ENCODE peak calls at places on chromosome 16, in ten cellular contexts. U is A549, I is cardiac muscle cell, Y is foreskin fibroblast, D is fibroblast of lung, V is bronchial epithelial cell, N is psoas muscle, G is GM12865, T is esophagus muscularis mucosa, E is AG10803. A is an unnamed sample.

GRCh38 chr16:57637424-57637823 is 9.0 kb downstream of the ADGRG1 start:
- DNase-seq in U (no peak), V (no peak), I (no peak), D (no peak), G (no peak), T (no peak), Y (no peak), N (peak), E (no peak), A (no peak)

GRCh38 chr16:58218786-58219185 is 20.9 kb upstream of the CSNK2A2 start:
- DNase-seq in I (no peak), U (no peak), T (no peak), D (no peak), E (no peak), Y (no peak), V (no peak), G (no peak), N (no peak), A (no peak)

GRCh38 chr16:49563666-49564065 is 190.1 kb downstream of the C16orf78 start:
- DNase-seq in V (no peak), G (no peak), T (no peak), D (peak), Y (peak), U (no peak), I (no peak), E (peak), N (no peak), A (no peak)

GRCh38 chr16:53859995-53860540 is 156.1 kb downstream of the FTO start:
- DNase-seq in I (no peak), T (no peak), Y (no peak), D (no peak), V (no peak), U (no peak), G (no peak), E (no peak), N (no peak), A (no peak)

GRCh38 chr16:55261301-55261700 is 62.7 kb upstream of the IRX6 start:
- DNase-seq in N (no peak), V (no peak), U (no peak), T (no peak), E (no peak), Y (no peak), G (no peak), I (no peak), D (no peak), A (no peak)

GRCh38 chr16:69474447-69474846 is 50.0 kb downstream of the CYB5B start:
- DNase-seq in Y (no peak), G (no peak), T (no peak), E (no peak), I (no peak), D (no peak), U (no peak), V (no peak), N (no peak), A (no peak)

GRCh38 chr16:27551046-27551445 is 1.1 kb downstream of the KATNIP start:
- DNase-seq in D (peak), T (no peak), N (no peak), V (no peak), Y (no peak), E (peak), G (no peak), I (no peak), U (no peak), A (no peak)

GRCh38 chr16:54284931-54285413 is 1.6 kb downstream of the IRX3 start:
- DNase-seq in Y (peak), I (peak), N (no peak), D (peak), T (no peak), V (no peak), E (peak), U (no peak), G (no peak), A (no peak)

GRCh38 chr16:54912720-54913119 is 17.9 kb upstream of the IRX5 start:
- DNase-seq in U (no peak), N (no peak), D (no peak), I (no peak), Y (no peak), E (no peak), T (no peak), V (no peak), G (no peak), A (no peak)

GRCh38 chr16:15418206-15418605 is 16.2 kb upstream of the BMERB1 start:
- DNase-seq in I (no peak), V (no peak), Y (peak), U (no peak), N (no peak), E (no peak), T (no peak), D (peak), G (no peak), A (no peak)

GRCh38 chr16:66521951-66522771 is 27.8 kb downstream of the TK2 start:
- DNase-seq in E (peak), G (peak), Y (peak), T (no peak), U (no peak), V (peak), N (no peak), I (no peak), D (peak), A (no peak)

GRCh38 chr16:50079741-50080140 is 14.0 kb downstream of the HEATR3 start:
- DNase-seq in U (no peak), E (no peak), T (no peak), I (no peak), V (peak), D (peak), Y (no peak), G (no peak), N (no peak), A (no peak)

GRCh38 chr16:67399218-67399733 is 6.0 kb upstream of the TPPP3 start:
- DNase-seq in G (peak), I (peak), E (no peak), D (peak), N (peak), V (no peak), Y (peak), T (no peak), U (peak), A (no peak)

GRCh38 chr16:57379579-57379978 is 7.3 kb downstream of the CX3CL1 start:
- DNase-seq in G (no peak), N (no peak), Y (no peak), V (no peak), E (no peak), U (no peak), I (no peak), D (no peak), T (no peak), A (no peak)

GRCh38 chr16:15576960-15577958 is 65.7 kb downstream of the MARF1 start:
- DNase-seq in E (no peak), Y (no peak), I (no peak), U (no peak), G (no peak), D (no peak), T (no peak), N (no peak), V (no peak), A (no peak)

GRCh38 chr16:17420821-17421220 is 49.9 kb downstream of the XYLT1 start:
- DNase-seq in I (no peak), T (no peak), V (no peak), N (no peak), G (no peak), E (peak), Y (peak), U (no peak), D (peak), A (no peak)

GRCh38 chr16:68893710-68894705 is 50.7 kb downstream of the TANGO6 start:
- DNase-seq in Y (peak), D (peak), G (peak), N (no peak), I (peak), V (peak), U (no peak), T (no peak), E (peak), A (no peak)

GRCh38 chr16:68022278-68022727 is 729 bp downstream of the DDX28 start:
- DNase-seq in V (no peak), E (no peak), G (no peak), I (no peak), T (no peak), D (no peak), Y (peak), N (peak), U (no peak), A (no peak)

GRCh38 chr16:78297066-78297666 is 197.7 kb downstream of the WWOX start:
- DNase-seq in T (no peak), I (no peak), N (no peak), E (no peak), D (peak), V (no peak), Y (no peak), G (no peak), U (no peak), A (no peak)

GRCh38 chr16:1048442-1049112 is 24.0 kb upstream of the SSTR5 start:
- DNase-seq in Y (peak), U (peak), T (no peak), G (no peak), D (peak), N (peak), V (no peak), E (peak), I (peak), A (no peak)

GRCh38 chr16:89367538-89368059 is 122.8 kb downstream of the ANKRD11 start:
- DNase-seq in Y (no peak), E (no peak), N (no peak), T (no peak), U (no peak), G (no peak), V (no peak), D (no peak), I (no peak), A (no peak)

GRCh38 chr16:66740010-66740409 is 11.4 kb downstream of the DYNC1LI2 start:
- DNase-seq in U (peak), D (no peak), V (no peak), N (no peak), I (peak), E (no peak), Y (peak), G (peak), T (no peak), A (no peak)

GRCh38 chr16:69182730-69183416 is 4.1 kb upstream of the SNTB2 start:
- DNase-seq in Y (peak), V (peak), T (no peak), E (no peak), N (peak), U (no peak), D (no peak), I (no peak), G (no peak), A (no peak)

DNA sequence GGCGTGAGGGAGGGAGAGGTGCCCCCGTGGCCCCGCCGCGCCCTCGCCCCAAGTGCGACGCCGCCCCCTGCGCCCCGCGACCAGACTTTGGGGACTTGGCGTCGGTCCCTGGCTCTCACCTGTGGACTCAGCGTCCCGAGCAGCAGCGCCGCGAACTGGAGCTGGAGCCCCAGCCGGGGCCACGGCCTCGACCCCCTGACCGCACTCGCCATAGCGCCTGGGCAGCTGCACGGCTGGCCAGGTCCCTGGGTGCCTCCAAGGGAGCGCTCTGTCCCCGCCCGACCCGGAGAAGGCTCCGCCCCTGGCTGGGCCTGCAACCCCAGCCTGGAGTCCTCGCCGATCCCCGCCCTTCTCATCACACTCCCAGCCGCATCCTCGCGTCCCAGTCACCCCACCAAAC is at the start of gene ERN2:
- DNase-seq in N (no peak), E (no peak), Y (no peak), T (no peak), I (no peak), V (no peak), D (no peak), G (no peak), U (no peak), A (no peak)
- H3K4me3 ChIP-seq in N (no peak), E (no peak), Y (no peak), T (no peak), I (no peak), V (no peak), D (no peak), G (no peak), U (no peak), A (no peak)

DNA sequence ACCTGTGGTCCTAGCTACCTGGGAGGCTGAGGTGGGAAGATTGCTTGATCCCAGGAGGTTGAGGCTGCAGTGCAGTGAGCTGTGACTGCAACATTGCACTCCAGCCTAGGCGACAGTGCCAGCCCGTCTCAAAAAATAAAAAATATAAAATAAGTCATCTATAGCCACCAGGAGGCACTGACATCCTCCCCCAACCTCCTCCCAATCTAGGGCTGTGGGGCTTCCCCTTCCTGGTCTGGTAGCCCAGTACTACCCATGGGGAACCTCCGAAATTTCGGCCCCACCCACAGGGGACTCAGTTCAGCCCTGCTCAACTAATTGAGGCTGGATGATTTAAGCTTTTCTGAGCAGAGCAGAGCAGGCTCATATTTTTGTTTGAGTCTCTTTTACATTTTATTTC is 3.2 kb downstream of the ZSCAN10 start:
- DNase-seq in E (no peak), D (no peak), G (peak), I (no peak), U (peak), T (no peak), V (no peak), N (peak), Y (no peak), A (no peak)
- TF ChIP-seq CTCF in E (peak), D (peak), G (peak), I (peak), U (peak), T (no peak), V (peak), N (peak), Y (peak), A (no peak)

GRCh38 chr16:70526403-70526802 is 2.8 kb downstream of the SF3B3 start:
- DNase-seq in E (no peak), D (no peak), T (no peak), Y (peak), N (no peak), U (no peak), V (no peak), G (no peak), I (no peak), A (no peak)
- H3K4me3 ChIP-seq in E (no peak), D (peak), T (no peak), Y (peak), N (peak), U (no peak), V (no peak), G (peak), I (no peak), A (peak)

DNA sequence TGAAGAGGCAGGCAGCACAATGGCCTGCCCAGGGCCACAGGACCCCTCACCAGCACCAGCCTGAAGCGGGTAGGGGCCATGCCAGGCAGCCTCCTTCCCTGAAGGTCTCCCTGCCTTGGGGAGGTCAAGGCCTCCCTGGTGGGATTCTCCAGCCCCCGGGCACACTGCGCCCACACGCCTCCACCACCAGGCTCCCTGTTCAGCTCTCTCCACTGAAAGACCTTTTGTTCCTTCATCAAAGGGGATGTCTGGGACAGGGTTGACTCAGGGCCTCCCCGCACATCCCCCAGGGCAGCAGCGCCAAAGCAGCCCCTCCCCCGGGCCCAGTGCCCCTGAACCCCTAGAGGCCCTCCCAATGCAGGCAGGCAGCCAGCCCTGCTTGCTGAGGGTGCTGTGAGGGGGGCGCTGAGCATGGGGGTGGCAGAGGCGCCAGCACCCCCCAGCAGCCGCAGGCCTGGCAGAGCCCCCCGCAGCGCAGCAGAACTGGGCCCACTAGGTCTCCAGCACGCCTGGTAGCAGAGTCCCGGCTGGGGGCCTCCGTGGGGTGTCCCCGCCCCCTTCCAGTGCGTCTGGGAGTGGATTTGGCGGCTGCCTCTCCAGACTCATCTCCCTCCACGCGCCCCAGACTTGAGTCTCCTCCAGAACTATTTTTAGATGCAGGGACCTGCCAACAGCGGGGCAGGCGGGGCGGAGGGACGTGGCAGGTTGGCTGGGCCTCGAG is 13.1 kb downstream of the BCAR1 start:
- DNase-seq in T (peak), I (peak), G (no peak), E (peak), D (peak), U (no peak), V (no peak), N (peak), Y (peak), A (no peak)
- TF ChIP-seq CTCF in T (no peak), I (no peak), G (no peak), E (no peak), D (no peak), U (no peak), V (no peak), N (no peak), Y (no peak), A (no peak)

GRCh38 chr16:75537795-75538194 is 1.9 kb upstream of the CHST5 start:
- DNase-seq in D (no peak), V (no peak), Y (no peak), N (no peak), G (no peak), U (no peak), E (no peak), I (no peak), T (no peak), A (no peak)

GRCh38 chr16:75532791-75533190 is 3.1 kb downstream of the CHST5 start:
- DNase-seq in N (no peak), E (no peak), G (no peak), Y (no peak), D (no peak), V (no peak), I (no peak), T (no peak), U (no peak), A (no peak)

GRCh38 chr16:75534560-75535205 is 1.2 kb downstream of the CHST5 start:
- DNase-seq in G (no peak), N (no peak), I (no peak), E (no peak), D (no peak), T (no peak), Y (no peak), V (no peak), U (no peak), A (no peak)

GRCh38 chr16:75535901-75536300 is at the start of gene CHST5:
- DNase-seq in E (no peak), T (no peak), I (no peak), N (no peak), U (no peak), V (no peak), D (no peak), Y (no peak), G (no peak), A (no peak)

DNA sequence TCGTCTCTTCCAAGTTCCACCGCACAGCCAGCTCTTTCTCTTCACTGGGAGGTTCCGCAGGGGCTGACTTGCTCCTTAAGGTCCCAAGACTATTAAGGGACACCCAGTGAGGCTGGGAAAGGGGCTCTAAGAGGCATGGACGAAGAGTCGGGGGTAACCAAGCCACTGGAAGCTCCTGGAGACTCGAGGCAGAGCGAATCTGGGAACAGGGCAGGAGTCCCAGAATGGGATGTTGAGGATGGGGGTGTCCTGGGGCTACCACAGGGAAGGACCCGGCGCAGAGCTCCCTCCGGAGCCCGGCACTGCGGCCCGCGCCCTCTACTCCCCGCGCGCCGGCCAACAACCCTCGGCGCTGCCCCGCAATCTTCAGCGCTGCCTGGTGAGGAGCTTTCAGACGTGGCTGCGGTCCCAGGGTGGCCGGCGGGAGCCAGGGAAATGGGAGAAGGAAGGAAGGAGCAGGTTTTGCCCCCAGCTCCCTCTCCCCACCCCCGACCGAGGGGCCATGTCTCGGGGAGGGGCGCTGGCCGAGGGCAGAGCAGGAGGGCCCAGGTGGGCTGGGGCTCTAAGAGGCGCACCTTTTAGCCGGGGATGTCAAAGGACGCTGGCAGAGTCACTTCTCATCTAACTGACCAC is 581 bp downstream of the CHST5 start:
- DNase-seq in U (no peak), I (no peak), G (no peak), T (no peak), Y (no peak), E (no peak), N (no peak), V (no peak), D (no peak), A (no peak)
- H3K4me3 ChIP-seq in U (no peak), I (no peak), G (no peak), T (no peak), Y (no peak), E (no peak), N (no peak), V (no peak), D (no peak), A (no peak)

GRCh38 chr16:86819523-86819887 is 241.2 kb downstream of the FOXL1 start:
- DNase-seq in T (no peak), N (no peak), U (no peak), I (no peak), Y (peak), D (no peak), G (no peak), E (no peak), V (no peak), A (no peak)
- TF ChIP-seq CTCF in T (no peak), N (no peak), U (no peak), I (peak), Y (peak), D (peak), G (no peak), E (peak), V (peak), A (peak)

DNA sequence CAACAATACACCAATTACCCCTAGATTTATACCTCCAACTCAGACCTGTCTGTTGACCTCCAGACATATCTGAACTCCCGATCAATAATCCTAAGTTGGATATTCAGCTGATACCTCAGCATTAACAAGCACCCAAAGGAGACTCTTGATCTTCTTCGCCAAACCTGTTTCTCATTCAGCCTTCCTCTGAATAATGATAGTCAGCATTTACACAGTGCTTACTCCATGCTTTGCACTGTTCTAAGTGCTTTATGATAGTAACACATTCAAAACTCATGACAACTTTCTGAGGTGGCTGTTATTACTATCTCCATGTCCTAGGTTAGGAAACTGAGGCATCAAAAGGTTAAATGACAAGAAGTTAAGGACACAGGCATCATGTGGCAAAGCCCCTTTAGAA is 104.2 kb upstream of the SIAH1 start:
- DNase-seq in N (no peak), U (no peak), I (no peak), V (peak), D (no peak), T (no peak), E (no peak), Y (no peak), G (no peak), A (no peak)
- H3K4me3 ChIP-seq in N (no peak), U (no peak), I (no peak), V (no peak), D (no peak), T (no peak), E (no peak), Y (no peak), G (no peak), A (no peak)

DNA sequence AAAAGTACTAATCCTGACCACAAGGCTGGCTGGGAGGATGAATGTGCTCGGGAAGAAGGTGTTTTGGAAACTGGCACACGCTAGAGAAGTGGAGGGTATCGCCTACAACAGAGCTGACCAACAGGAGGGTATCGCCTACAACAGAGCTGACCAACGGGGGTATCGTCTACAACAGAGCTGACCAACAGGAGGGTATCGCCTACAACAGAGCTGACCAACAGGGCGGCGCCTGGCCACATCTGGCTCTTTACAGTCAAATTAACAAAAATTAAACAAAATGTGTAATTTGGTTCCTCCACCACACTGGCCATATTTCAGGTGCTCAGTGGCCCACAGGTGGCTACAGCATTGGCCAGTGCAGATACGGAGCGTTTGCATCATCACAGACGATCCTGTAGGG is 153.5 kb downstream of the CMIP start:
- DNase-seq in U (no peak), N (no peak), T (no peak), I (no peak), E (no peak), V (no peak), Y (no peak), D (no peak), G (no peak), A (no peak)
- TF ChIP-seq CTCF in U (peak), N (no peak), T (no peak), I (no peak), E (no peak), V (peak), Y (no peak), D (no peak), G (no peak), A (peak)

GRCh38 chr16:71289732-71290062 is 495 bp upstream of the CMTR2 start:
- DNase-seq in Y (no peak), I (no peak), D (no peak), N (no peak), U (no peak), E (no peak), G (no peak), T (no peak), V (no peak), A (no peak)
- H3K4me3 ChIP-seq in Y (peak), I (peak), D (peak), N (peak), U (peak), E (peak), G (peak), T (peak), V (peak), A (peak)

A was measured in HFF-Myc.